ENCODE peak calls at places on chromosome 20, in ten cellular contexts. M is IMR-90, E is heart left ventricle, L is osteoblast, N is stomach, K is mucosa of descending colon, P is mammary epithelial cell, U is adrenal gland, T is tibial artery, F is heart right ventricle. R is an unnamed sample.
A peak's percentile ranks its signal among the peaks of the same experiment; 100 is the strongest.

GRCh38 chr20:1357921-1358671 is 29.2 kb upstream of the SDCBP2 start:
- DNase-seq in M (peak; percentile 83), E (no peak), L (peak; percentile 81), N (no peak), K (no peak), P (no peak), U (no peak), T (no peak), F (no peak), R (no peak)

GRCh38 chr20:58566981-58567380 is 51.8 kb upstream of the APCDD1L start:
- DNase-seq in M (no peak), E (no peak), L (peak; percentile 14), N (no peak), K (no peak), P (no peak), U (no peak), T (no peak), F (no peak), R (no peak)

GRCh38 chr20:24194133-24194532 is 205.6 kb upstream of the GGTLC1 start:
- DNase-seq in M (no peak), E (no peak), L (no peak), N (no peak), K (no peak), P (no peak), U (no peak), T (no peak), F (no peak), R (no peak)

GRCh38 chr20:33668087-33668790 is 1.5 kb downstream of the ACTL10 start:
- DNase-seq in M (no peak), E (no peak), L (peak; percentile 76), N (peak; percentile 88), K (peak; percentile 47), P (no peak), U (peak; percentile 69), T (peak; percentile 91), F (peak; percentile 9), R (no peak)

GRCh38 chr20:45052698-45053440 is 48.1 kb downstream of the KCNS1 start:
- DNase-seq in M (peak; percentile 81), E (no peak), L (peak; percentile 84), N (no peak), K (no peak), P (peak; percentile 71), U (no peak), T (no peak), F (no peak), R (no peak)

GRCh38 chr20:50353289-50353961 is 156.8 kb upstream of the PTPN1 start:
- DNase-seq in M (no peak), E (peak; percentile 75), L (no peak), N (no peak), K (no peak), P (no peak), U (no peak), T (no peak), F (peak; percentile 50), R (no peak)

GRCh38 chr20:12455152-12455551 is 537.5 kb downstream of the BTBD3 start:
- DNase-seq in M (no peak), E (no peak), L (no peak), N (no peak), K (no peak), P (no peak), U (no peak), T (no peak), F (no peak), R (no peak)

GRCh38 chr20:916825-917224 is 691 bp upstream of the ANGPT4 start:
- DNase-seq in M (no peak), E (no peak), L (peak; percentile 19), N (no peak), K (no peak), P (no peak), U (no peak), T (peak; percentile 57), F (no peak), R (no peak)

GRCh38 chr20:45104786-45105185 is 3.9 kb upstream of the KCNS1 start:
- DNase-seq in M (peak; percentile 76), E (no peak), L (peak; percentile 97), N (no peak), K (no peak), P (peak; percentile 95), U (no peak), T (no peak), F (no peak), R (no peak)

GRCh38 chr20:22824077-22824476 is 211.0 kb upstream of the SSTR4 start:
- DNase-seq in M (no peak), E (no peak), L (no peak), N (no peak), K (no peak), P (no peak), U (no peak), T (no peak), F (no peak), R (no peak)

GRCh38 chr20:54366669-54367068 is 108.7 kb upstream of the DOK5 start:
- DNase-seq in M (no peak), E (no peak), L (no peak), N (no peak), K (no peak), P (no peak), U (no peak), T (no peak), F (no peak), R (no peak)

GRCh38 chr20:57582432-57583288 is 21.8 kb downstream of the PCK1 start:
- DNase-seq in M (peak; percentile 64), E (no peak), L (peak; percentile 81), N (peak; percentile 44), K (peak; percentile 43), P (no peak), U (peak; percentile 34), T (peak; percentile 94), F (peak; percentile 35), R (no peak)

GRCh38 chr20:45835230-45836224 is 1.9 kb downstream of the SNX21 start:
- DNase-seq in M (peak; percentile 47), E (no peak), L (peak; percentile 97), N (no peak), K (peak; percentile 63), P (no peak), U (peak; percentile 83), T (peak; percentile 86), F (peak; percentile 59), R (peak; percentile 89)

GRCh38 chr20:19992996-19993908 is 23.9 kb upstream of the NAA20 start:
- DNase-seq in M (peak; percentile 91), E (no peak), L (no peak), N (no peak), K (no peak), P (peak; percentile 95), U (peak; percentile 67), T (peak; percentile 79), F (no peak), R (no peak)

GRCh38 chr20:17281478-17281877 is 54.6 kb downstream of the PCSK2 start:
- DNase-seq in M (peak; percentile 19), E (no peak), L (peak; percentile 0), N (no peak), K (no peak), P (peak; percentile 18), U (peak; percentile 19), T (no peak), F (no peak), R (no peak)

GRCh38 chr20:47318596-47319516 is 37.6 kb downstream of the ZMYND8 start:
- DNase-seq in M (peak; percentile 69), E (peak; percentile 82), L (peak; percentile 84), N (peak; percentile 85), K (peak; percentile 80), P (peak; percentile 63), U (peak; percentile 92), T (peak; percentile 92), F (peak; percentile 76), R (peak; percentile 83)

DNA sequence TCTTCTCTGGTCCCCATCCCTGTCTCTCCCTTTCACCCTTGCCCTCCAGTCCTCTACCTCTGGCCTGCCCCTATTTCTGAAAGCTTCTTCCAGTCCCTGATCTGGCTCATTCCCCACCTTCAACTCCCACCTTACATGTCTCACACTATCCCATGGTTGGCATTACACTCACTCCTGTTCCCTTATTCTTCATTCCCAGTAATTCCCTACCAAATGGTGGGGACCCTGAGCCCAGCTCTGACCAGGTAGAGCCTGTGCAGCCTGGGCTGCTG is 6.4 kb downstream of the TP53INP2 start:
- DNase-seq in M (no peak), E (no peak), L (no peak), N (no peak), K (no peak), P (no peak), U (no peak), T (no peak), F (no peak), R (no peak)
- H3K4me3 ChIP-seq in M (no peak overlapping the region), E (no peak overlapping the region), L (peak overlapping the region; percentile 80), N (peak overlapping the region; percentile 82), K (no peak overlapping the region), P (no peak overlapping the region), U (peak overlapping the region; percentile 59), T (peak overlapping the region; percentile 78), F (peak overlapping the region; percentile 77), R (peak overlapping the region; percentile 81)

GRCh38 chr20:39880890-39881289 is 808.1 kb downstream of the MAFB start:
- DNase-seq in M (no peak), E (no peak), L (no peak), N (no peak), K (no peak), P (peak; percentile 62), U (peak; percentile 43), T (no peak), F (no peak), R (no peak)
- TF ChIP-seq CTCF in M (no peak), E (no peak), L (peak; percentile 39), N (no peak), K (no peak), P (peak; percentile 61), U (no peak), T (no peak), F (no peak), R (no peak)

GRCh38 chr20:51628533-51629398 is 86.2 kb upstream of the NFATC2 start:
- DNase-seq in M (peak; percentile 86), E (no peak), L (peak; percentile 67), N (no peak), K (no peak), P (no peak), U (no peak), T (no peak), F (no peak), R (no peak)

GRCh38 chr20:51622004-51622874 is 79.7 kb upstream of the NFATC2 start:
- DNase-seq in M (no peak), E (no peak), L (peak; percentile 51), N (no peak), K (no peak), P (no peak), U (no peak), T (no peak), F (no peak), R (no peak)

GRCh38 chr20:51624157-51624731 is 81.7 kb upstream of the NFATC2 start:
- DNase-seq in M (peak; percentile 57), E (peak; percentile 74), L (peak; percentile 93), N (peak; percentile 60), K (no peak), P (peak; percentile 42), U (peak; percentile 43), T (no peak), F (peak; percentile 51), R (peak; percentile 63)

GRCh38 chr20:51625105-51625504 is 82.6 kb upstream of the NFATC2 start:
- DNase-seq in M (no peak), E (no peak), L (peak; percentile 52), N (no peak), K (no peak), P (no peak), U (no peak), T (no peak), F (no peak), R (no peak)

GRCh38 chr20:51623255-51623654 is 80.7 kb upstream of the NFATC2 start:
- DNase-seq in M (no peak), E (no peak), L (no peak), N (no peak), K (no peak), P (no peak), U (no peak), T (no peak), F (no peak), R (no peak)
- H3K4me1 ChIP-seq in M (no peaks in the 10 kb centered on the region), E (no peaks in the 10 kb centered on the region), L (no peaks in the 10 kb centered on the region), N (no peaks in the 10 kb centered on the region), K (no peaks in the 10 kb centered on the region), P (no peaks in the 10 kb centered on the region), U (no peaks in the 10 kb centered on the region), T (no peaks in the 10 kb centered on the region), F (no peaks in the 10 kb centered on the region), R (no peaks in the 10 kb centered on the region)

GRCh38 chr20:62365814-62366369 is 1.2 kb downstream of the LAMA5 start:
- DNase-seq in M (no peak), E (peak; percentile 72), L (no peak), N (no peak), K (peak; percentile 50), P (peak; percentile 75), U (peak; percentile 52), T (peak; percentile 93), F (no peak), R (peak; percentile 27)
- H3K4me3 ChIP-seq in M (peak overlapping the region; percentile 69), E (peak overlapping the region; percentile 92), L (peak overlapping the region; percentile 60), N (peak overlapping the region; percentile 84), K (no peak overlapping the region), P (peak overlapping the region; percentile 69), U (peak overlapping the region; percentile 64), T (peak overlapping the region; percentile 77), F (peak overlapping the region; percentile 93), R (peak overlapping the region; percentile 75)